ENCODE peak calls at places on chromosome 10, in eight cellular contexts. A, X, P, B, Q, O, Y and S are unnamed samples. For H3K36me3, the result is how much of the 10 kb centered on the place peaks cover.

GRCh38 chr10:3010819-3011422 is 56.4 kb upstream of the PFKP start:
- DNase-seq in A (no peak), X (no peak), P (peak), B (peak), Q (no peak), O (no peak), Y (no peak), S (peak)

GRCh38 chr10:110010076-110011069 is 2.6 kb downstream of the ADD3 start:
- DNase-seq in A (no peak), X (no peak), P (no peak), B (no peak), Q (no peak), O (no peak), Y (no peak), S (no peak)

GRCh38 chr10:35446439-35446838 is 110.1 kb downstream of the CCNY start:
- DNase-seq in A (no peak), X (no peak), P (no peak), B (no peak), Q (no peak), O (no peak), Y (no peak), S (no peak)

GRCh38 chr10:103514244-103514643 is 20.7 kb downstream of the NEURL1 start:
- DNase-seq in A (no peak), X (no peak), P (no peak), B (no peak), Q (peak), O (no peak), Y (no peak), S (no peak)

GRCh38 chr10:130491011-130491697 is 355.0 kb downstream of the GLRX3 start:
- DNase-seq in A (no peak), X (no peak), P (no peak), B (no peak), Q (peak), O (no peak), Y (no peak), S (no peak)

GRCh38 chr10:21481407-21481806 is 44.1 kb downstream of the SKIDA1 start:
- DNase-seq in A (no peak), X (no peak), P (no peak), B (no peak), Q (no peak), O (no peak), Y (no peak), S (no peak)

GRCh38 chr10:36094091-36094490 is 452.0 kb upstream of the FZD8 start:
- DNase-seq in A (no peak), X (no peak), P (peak), B (no peak), Q (no peak), O (no peak), Y (no peak), S (no peak)

GRCh38 chr10:131213651-131214505 is 97.6 kb downstream of the TCERG1L start:
- DNase-seq in A (no peak), X (no peak), P (no peak), B (peak), Q (peak), O (no peak), Y (no peak), S (no peak)

GRCh38 chr10:106424076-106424475 is 740.4 kb downstream of the SORCS1 start:
- DNase-seq in A (no peak), X (no peak), P (peak), B (no peak), Q (no peak), O (no peak), Y (no peak), S (peak)

GRCh38 chr10:56662765-56663447 is 301.8 kb upstream of the ZWINT start:
- DNase-seq in A (no peak), X (no peak), P (no peak), B (no peak), Q (no peak), O (no peak), Y (no peak), S (no peak)

GRCh38 chr10:118101501-118101900 is 54.8 kb upstream of the RAB11FIP2 start:
- DNase-seq in A (no peak), X (no peak), P (no peak), B (no peak), Q (no peak), O (no peak), Y (no peak), S (peak)

GRCh38 chr10:102603946-102604345 is 40.3 kb upstream of the TRIM8 start:
- DNase-seq in A (peak), X (no peak), P (no peak), B (no peak), Q (no peak), O (no peak), Y (no peak), S (no peak)

GRCh38 chr10:123013456-123014419 is 4.9 kb downstream of the ACADSB start:
- DNase-seq in A (no peak), X (no peak), P (no peak), B (no peak), Q (no peak), O (no peak), Y (no peak), S (no peak)

GRCh38 chr10:21169271-21169670 is 272.2 kb upstream of the NEBL start:
- DNase-seq in A (no peak), X (no peak), P (peak), B (no peak), Q (no peak), O (no peak), Y (no peak), S (no peak)

GRCh38 chr10:86979296-86979818 is 11.1 kb downstream of the ADIRF start:
- DNase-seq in A (no peak), X (no peak), P (no peak), B (no peak), Q (no peak), O (no peak), Y (no peak), S (no peak)

GRCh38 chr10:29596826-29597225 is 37.9 kb downstream of the SVIL start:
- DNase-seq in A (no peak), X (no peak), P (no peak), B (no peak), Q (no peak), O (no peak), Y (no peak), S (no peak)

GRCh38 chr10:14093735-14094484 is 236.8 kb downstream of the FRMD4A start:
- DNase-seq in A (no peak), X (peak), P (peak), B (peak), Q (no peak), O (no peak), Y (no peak), S (peak)

GRCh38 chr10:4670737-4671136 is 155.3 kb upstream of the AKR1E2 start:
- DNase-seq in A (no peak), X (no peak), P (peak), B (no peak), Q (no peak), O (no peak), Y (no peak), S (no peak)

GRCh38 chr10:43816351-43817321 is 168.0 kb upstream of the ZNF32 start:
- DNase-seq in A (no peak), X (no peak), P (peak), B (peak), Q (peak), O (no peak), Y (no peak), S (peak)

GRCh38 chr10:129868470-129869035 is 95.5 kb downstream of the EBF3 start:
- DNase-seq in A (no peak), X (no peak), P (no peak), B (no peak), Q (no peak), O (no peak), Y (no peak), S (no peak)

GRCh38 chr10:132018446-132018845 is 36.7 kb upstream of the BNIP3 start:
- DNase-seq in A (no peak), X (no peak), P (no peak), B (no peak), Q (peak), O (no peak), Y (no peak), S (no peak)

GRCh38 chr10:101297901-101298451 is 56.0 kb upstream of the BTRC start:
- DNase-seq in A (peak), X (peak), P (peak), B (peak), Q (peak), O (peak), Y (peak), S (peak)

GRCh38 chr10:112059220-112059619 is 124.3 kb downstream of the GPAM start:
- DNase-seq in A (no peak), X (no peak), P (no peak), B (no peak), Q (no peak), O (no peak), Y (no peak), S (no peak)

GRCh38 chr10:110546077-110546476 is 21.4 kb upstream of the SMC3 start:
- DNase-seq in A (no peak), X (no peak), P (no peak), B (no peak), Q (no peak), O (no peak), Y (no peak), S (no peak)

GRCh38 chr10:55203319-55203718 is 402.3 kb upstream of the PCDH15 start:
- DNase-seq in A (no peak), X (no peak), P (peak), B (no peak), Q (no peak), O (no peak), Y (no peak), S (no peak)

GRCh38 chr10:112307631-112308502 is 24.7 kb downstream of the TECTB start:
- DNase-seq in A (no peak), X (peak), P (peak), B (peak), Q (peak), O (no peak), Y (no peak), S (peak)

GRCh38 chr10:84026821-84027257 is 112.5 kb upstream of the GHITM start:
- DNase-seq in A (no peak), X (peak), P (peak), B (peak), Q (no peak), O (no peak), Y (no peak), S (peak)

GRCh38 chr10:116720241-116721047 is 21.9 kb downstream of the HSPA12A start:
- DNase-seq in A (no peak), X (peak), P (no peak), B (no peak), Q (no peak), O (no peak), Y (no peak), S (no peak)

GRCh38 chr10:34650156-34650555 is 164.9 kb downstream of the PARD3 start:
- DNase-seq in A (no peak), X (no peak), P (no peak), B (no peak), Q (no peak), O (no peak), Y (no peak), S (no peak)

GRCh38 chr10:14653271-14654161 is 121.2 kb downstream of the FAM107B start:
- DNase-seq in A (no peak), X (peak), P (peak), B (peak), Q (no peak), O (no peak), Y (no peak), S (peak)

GRCh38 chr10:47231414-47231813 is 68.6 kb upstream of the GDF10 start:
- DNase-seq in A (no peak), X (no peak), P (no peak), B (no peak), Q (no peak), O (no peak), Y (no peak), S (no peak)

GRCh38 chr10:102451105-102451969 is at the start of gene C10orf95:
- DNase-seq in A (no peak), X (no peak), P (peak), B (peak), Q (peak), O (no peak), Y (no peak), S (no peak)

GRCh38 chr10:11236234-11236633 is 218.6 kb downstream of the CELF2 start:
- DNase-seq in A (no peak), X (no peak), P (no peak), B (no peak), Q (no peak), O (no peak), Y (no peak), S (no peak)

GRCh38 chr10:36448760-36449681 is 676.4 kb upstream of the ANKRD30A start:
- DNase-seq in A (no peak), X (peak), P (no peak), B (no peak), Q (no peak), O (no peak), Y (no peak), S (no peak)

GRCh38 chr10:86265877-86266259 is 100.7 kb downstream of the GRID1 start:
- DNase-seq in A (no peak), X (no peak), P (no peak), B (no peak), Q (peak), O (no peak), Y (peak), S (no peak)

GRCh38 chr10:80468806-80469421 is 14.8 kb downstream of the TSPAN14 start:
- DNase-seq in A (no peak), X (no peak), P (no peak), B (no peak), Q (peak), O (no peak), Y (no peak), S (no peak)
- H3K4me3 ChIP-seq in A (peak), X (no peak), P (no peak), B (no peak), Q (no peak), O (no peak), Y (no peak), S (no peak)

DNA sequence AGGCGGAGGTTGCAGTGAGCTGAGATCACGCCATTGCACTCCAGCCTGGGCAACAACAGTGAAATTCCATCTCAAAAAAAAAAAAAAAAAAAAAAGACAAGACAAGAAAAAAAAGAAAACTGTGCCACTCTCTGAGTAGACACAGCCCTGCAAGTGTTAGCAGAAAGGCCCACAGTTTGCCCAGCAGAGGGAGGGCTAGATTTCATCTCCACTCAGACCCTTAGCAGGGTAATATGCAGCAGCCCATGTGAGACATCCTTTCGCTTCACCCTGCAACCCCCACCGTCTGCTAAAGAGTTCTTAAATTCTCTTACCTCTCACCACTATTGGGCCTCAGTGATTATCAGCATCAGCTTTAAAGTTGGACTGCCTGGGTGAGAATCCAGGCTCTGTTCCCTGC is 38.2 kb downstream of the CTNNA3 start:
- DNase-seq in A (no peak), X (peak), P (no peak), B (no peak), Q (no peak), O (no peak), Y (no peak), S (no peak)
- H3K36me3 ChIP-seq in A (under half), X (under half), P (under half), B (under half), Q (under half), O (under half), Y (under half), S (under half)

GRCh38 chr10:62559481-62560206 is 185.5 kb downstream of the ZNF365 start:
- DNase-seq in A (no peak), X (no peak), P (no peak), B (no peak), Q (no peak), O (no peak), Y (no peak), S (peak)
- H3K27ac ChIP-seq in A (no peak), X (no peak), P (no peak), B (peak), Q (no peak), O (no peak), Y (no peak), S (no peak)

DNA sequence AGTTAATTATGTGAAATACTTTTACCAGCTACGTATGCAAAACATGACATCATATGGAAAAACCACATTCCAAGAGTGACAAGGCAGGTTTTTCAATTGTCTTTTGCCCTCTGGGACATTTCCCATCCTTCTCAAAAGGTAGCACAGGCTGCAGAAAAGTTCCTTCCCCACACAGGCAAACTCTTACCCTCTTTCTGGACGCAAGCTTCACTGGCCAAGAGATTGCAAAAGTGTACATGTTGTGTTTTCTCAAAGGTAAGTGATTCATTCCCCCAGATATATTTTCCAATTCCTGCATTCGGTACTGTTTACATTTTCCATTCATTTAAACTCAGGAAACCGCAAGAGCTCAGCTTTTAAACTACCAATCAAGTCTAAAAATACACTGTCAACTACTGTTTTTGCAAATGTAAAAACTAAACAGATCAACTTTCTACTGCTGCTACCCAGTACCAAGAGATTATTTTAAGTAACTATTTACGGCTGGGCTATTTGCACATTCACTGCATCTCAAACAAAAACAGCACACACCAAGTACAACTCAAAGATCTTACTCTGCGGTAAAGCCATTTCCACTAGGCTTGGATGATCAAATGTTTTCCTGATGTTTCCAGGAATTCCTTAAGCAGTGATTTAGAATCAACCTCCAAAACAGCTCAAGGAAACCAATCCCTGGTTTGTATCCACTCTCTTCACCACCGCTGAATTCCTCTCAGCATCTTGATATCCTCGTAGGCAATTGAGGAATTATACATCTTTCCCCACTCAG is 233.6 kb upstream of the CCDC6 start:
- DNase-seq in A (no peak), X (peak), P (peak), B (peak), Q (no peak), O (peak), Y (no peak), S (peak)
- H3K4me3 ChIP-seq in A (peak), X (peak), P (peak), B (peak), Q (no peak), O (peak), Y (no peak), S (peak)

GRCh38 chr10:5887641-5888040 is 2.1 kb downstream of the ANKRD16 start:
- DNase-seq in A (no peak), X (no peak), P (no peak), B (no peak), Q (peak), O (no peak), Y (no peak), S (no peak)

GRCh38 chr10:5888352-5888751 is 1.3 kb downstream of the ANKRD16 start:
- DNase-seq in A (no peak), X (no peak), P (peak), B (no peak), Q (peak), O (no peak), Y (no peak), S (peak)

GRCh38 chr10:5887029-5887428 is 2.7 kb downstream of the ANKRD16 start:
- DNase-seq in A (no peak), X (no peak), P (no peak), B (no peak), Q (no peak), O (no peak), Y (no peak), S (no peak)

DNA sequence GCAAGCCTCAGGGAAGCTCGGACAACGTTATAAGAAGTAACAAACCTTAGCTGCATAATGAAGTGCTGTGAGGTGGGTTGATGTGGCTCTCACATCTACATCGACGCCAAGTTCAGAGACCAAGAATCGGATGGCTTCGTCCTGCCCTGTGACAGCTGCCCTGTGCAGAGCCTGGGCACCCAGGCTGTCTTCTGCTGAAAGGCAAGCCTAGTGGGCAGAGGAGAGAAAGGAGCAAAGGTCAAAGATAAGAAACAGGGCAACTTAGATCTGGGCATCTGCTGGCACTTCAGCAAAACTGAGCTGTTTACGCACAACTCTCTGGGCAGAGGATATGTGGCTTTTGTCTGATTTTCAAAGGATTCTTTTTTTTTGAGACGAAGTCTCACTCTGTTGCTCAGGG is 6.7 kb downstream of the ANKRD16 start:
- DNase-seq in A (no peak), X (no peak), P (no peak), B (no peak), Q (no peak), O (no peak), Y (no peak), S (no peak)
- H3K36me3 ChIP-seq in A (half or more), X (under half), P (under half), B (under half), Q (under half), O (under half), Y (under half), S (half or more)

GRCh38 chr10:124878457-124878739 is 63.5 kb upstream of the ZRANB1 start:
- DNase-seq in A (no peak), X (no peak), P (peak), B (no peak), Q (no peak), O (no peak), Y (no peak), S (peak)

GRCh38 chr10:124882313-124882712 is 59.6 kb upstream of the ZRANB1 start:
- DNase-seq in A (no peak), X (no peak), P (no peak), B (no peak), Q (no peak), O (no peak), Y (no peak), S (no peak)

GRCh38 chr10:124875596-124875995 is 66.3 kb upstream of the ZRANB1 start:
- DNase-seq in A (no peak), X (no peak), P (peak), B (no peak), Q (no peak), O (no peak), Y (no peak), S (peak)

GRCh38 chr10:124883510-124884321 is 58.2 kb upstream of the ZRANB1 start:
- DNase-seq in A (no peak), X (no peak), P (no peak), B (no peak), Q (no peak), O (no peak), Y (no peak), S (no peak)

GRCh38 chr10:124879136-124879535 is 62.8 kb upstream of the ZRANB1 start:
- DNase-seq in A (no peak), X (no peak), P (no peak), B (no peak), Q (no peak), O (no peak), Y (no peak), S (no peak)
- H3K27ac ChIP-seq in A (no peak), X (no peak), P (no peak), B (no peak), Q (no peak), O (no peak), Y (no peak), S (no peak)